ENCODE peak calls at places on chromosomes 6 and 20, in six cellular contexts. H, Z, D, N, S and F are unnamed samples. For H3K9me3, the result is how much of the 10 kb centered on the place peaks cover.

GRCh38 chr20:46979603-46980241 is 85.1 kb downstream of the EYA2 start:
- DNase-seq in H (no peak), Z (no peak), D (no peak), N (no peak), S (no peak), F (no peak)

GRCh38 chr6:135285165-135285564 is 104.1 kb downstream of the MYB start:
- DNase-seq in H (no peak), Z (no peak), D (no peak), N (no peak), S (no peak), F (no peak)

GRCh38 chr20:434661-435419 is 26.7 kb downstream of the RBCK1 start:
- DNase-seq in H (no peak), Z (no peak), D (no peak), N (no peak), S (no peak), F (no peak)

GRCh38 chr6:137171824-137172733 is 1.4 kb downstream of the IL22RA2 start:
- DNase-seq in H (no peak), Z (peak), D (no peak), N (no peak), S (no peak), F (no peak)

GRCh38 chr6:106509420-106510089 is 119.7 kb downstream of the RTN4IP1 start:
- DNase-seq in H (peak), Z (no peak), D (peak), N (no peak), S (no peak), F (no peak)

GRCh38 chr20:37741055-37741454 is 47.2 kb downstream of the CTNNBL1 start:
- DNase-seq in H (no peak), Z (no peak), D (no peak), N (no peak), S (no peak), F (no peak)

GRCh38 chr20:21373436-21373835 is 23.9 kb downstream of the NKX2-4 start:
- DNase-seq in H (no peak), Z (no peak), D (no peak), N (no peak), S (no peak), F (no peak)

GRCh38 chr6:156731436-156731835 is 45.7 kb upstream of the ARID1B start:
- DNase-seq in H (no peak), Z (no peak), D (no peak), N (no peak), S (no peak), F (peak)

GRCh38 chr6:54096811-54097210 is 14.4 kb upstream of the MLIP start:
- DNase-seq in H (no peak), Z (no peak), D (no peak), N (no peak), S (no peak), F (no peak)

GRCh38 chr6:112563368-112563767 is 216.2 kb downstream of the RFPL4B start:
- DNase-seq in H (no peak), Z (peak), D (peak), N (no peak), S (no peak), F (no peak)

GRCh38 chr6:113496157-113496556 is 361.0 kb upstream of the MARCKS start:
- DNase-seq in H (no peak), Z (no peak), D (no peak), N (peak), S (no peak), F (no peak)

GRCh38 chr20:63374532-63374931 is 13.4 kb upstream of the CHRNA4 start:
- DNase-seq in H (no peak), Z (no peak), D (no peak), N (no peak), S (no peak), F (no peak)

GRCh38 chr20:39773380-39774000 is 811.3 kb downstream of the DHX35 start:
- DNase-seq in H (no peak), Z (no peak), D (no peak), N (no peak), S (no peak), F (no peak)

GRCh38 chr20:46215913-46216707 is 92.2 kb downstream of the CDH22 start:
- DNase-seq in H (no peak), Z (peak), D (peak), N (peak), S (peak), F (peak)

GRCh38 chr20:55935448-55936221 is 69.7 kb downstream of the CBLN4 start:
- DNase-seq in H (no peak), Z (no peak), D (no peak), N (no peak), S (no peak), F (no peak)
- H3K9me3 ChIP-seq in H (under half), Z (under half), D (under half), N (under half), S (under half), F (under half)

DNA sequence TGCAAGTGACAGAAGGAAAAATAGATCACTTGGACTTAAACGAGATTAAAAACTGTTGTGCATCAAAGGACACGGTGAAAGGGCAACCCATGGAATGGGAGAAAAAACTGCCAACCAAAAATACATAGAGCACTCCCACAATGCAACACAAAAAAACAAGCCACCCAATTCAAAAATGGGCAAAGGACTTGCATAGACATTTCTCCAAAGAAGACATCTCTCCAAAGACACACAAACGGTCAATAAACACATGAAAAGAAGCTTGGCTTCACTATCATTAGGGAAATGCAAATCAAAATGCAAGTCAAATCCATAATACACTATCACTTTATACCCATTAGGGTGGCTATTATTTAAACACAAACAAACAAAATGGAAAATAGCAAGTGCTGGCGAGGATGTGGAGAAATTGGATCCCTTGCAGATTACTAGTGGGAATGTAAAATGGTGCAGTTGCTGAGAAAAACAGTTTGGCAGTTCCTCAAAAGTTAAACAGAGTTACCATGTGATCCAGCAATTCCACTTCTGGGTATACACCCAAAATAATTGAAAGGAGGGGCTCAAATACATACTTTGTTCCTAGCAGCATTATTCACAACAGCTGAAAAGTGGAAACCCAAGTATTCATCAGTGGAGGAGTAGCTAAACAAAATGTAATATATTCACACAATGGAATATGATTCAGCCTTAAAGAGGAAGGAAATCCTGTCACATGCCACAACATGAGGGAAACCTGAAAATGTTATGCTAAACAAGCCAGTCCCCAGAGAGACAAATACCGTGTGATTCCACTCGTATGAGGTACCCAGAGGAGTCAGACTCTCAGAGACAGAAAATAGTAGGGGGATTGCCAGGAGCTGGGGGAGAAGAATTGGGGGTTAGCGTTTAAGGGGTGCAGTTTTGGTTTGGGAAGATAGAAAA is 44.7 kb downstream of the PXDC1 start:
- DNase-seq in H (no peak), Z (no peak), D (no peak), N (no peak), S (no peak), F (no peak)
- H3K9me3 ChIP-seq in H (under half), Z (under half), D (under half), N (under half), S (under half), F (under half)

GRCh38 chr6:167529684-167530335 is 204.9 kb downstream of the TTLL2 start:
- DNase-seq in H (no peak), Z (no peak), D (no peak), N (no peak), S (no peak), F (no peak)
- H3K9me3 ChIP-seq in H (under half), Z (under half), D (under half), N (under half), S (under half), F (under half)

DNA sequence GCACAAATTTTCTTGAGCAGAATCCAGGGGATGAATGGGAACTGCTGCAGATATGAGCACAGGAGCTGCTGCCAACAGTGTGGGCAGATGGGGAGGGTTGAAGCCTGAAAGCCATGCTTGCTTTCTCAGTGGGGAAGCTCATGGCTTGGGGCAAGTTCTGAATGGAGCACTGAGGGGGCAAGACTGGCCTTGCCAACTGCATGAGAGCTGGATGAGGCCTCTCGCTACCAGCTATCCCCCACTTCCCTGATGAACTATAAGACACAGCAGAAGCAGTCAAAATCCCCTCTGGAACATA is 28.3 kb downstream of the TREM1 start:
- DNase-seq in H (no peak), Z (no peak), D (no peak), N (no peak), S (no peak), F (no peak)
- H3K9me3 ChIP-seq in H (under half), Z (under half), D (under half), N (under half), S (under half), F (under half)

GRCh38 chr6:170000071-170000843 is 248.8 kb downstream of the ERMARD start:
- DNase-seq in H (no peak), Z (no peak), D (no peak), N (no peak), S (no peak), F (no peak)
- H3K9me3 ChIP-seq in H (under half), Z (half or more), D (under half), N (under half), S (under half), F (under half)

GRCh38 chr20:22578221-22579118 is 5.9 kb downstream of the FOXA2 start:
- DNase-seq in H (no peak), Z (no peak), D (peak), N (no peak), S (no peak), F (no peak)
- H3K9me3 ChIP-seq in H (under half), Z (under half), D (under half), N (under half), S (under half), F (under half)

GRCh38 chr6:70524721-70525286 is 41.9 kb upstream of the SDHAF4 start:
- DNase-seq in H (no peak), Z (no peak), D (peak), N (no peak), S (no peak), F (no peak)
- H3K9me3 ChIP-seq in H (under half), Z (under half), D (under half), N (under half), S (under half), F (under half)

GRCh38 chr20:22404609-22405170 is 179.7 kb downstream of the FOXA2 start:
- DNase-seq in H (no peak), Z (no peak), D (no peak), N (no peak), S (no peak), F (no peak)

GRCh38 chr20:22402550-22402949 is 181.8 kb downstream of the FOXA2 start:
- DNase-seq in H (no peak), Z (no peak), D (no peak), N (no peak), S (no peak), F (no peak)

GRCh38 chr20:22403860-22404608 is 180.3 kb downstream of the FOXA2 start:
- DNase-seq in H (no peak), Z (no peak), D (peak), N (no peak), S (no peak), F (no peak)

GRCh38 chr20:22400440-22400839 is 183.9 kb downstream of the FOXA2 start:
- DNase-seq in H (no peak), Z (no peak), D (no peak), N (no peak), S (no peak), F (no peak)

GRCh38 chr20:22402990-22403859 is 181.1 kb downstream of the FOXA2 start:
- DNase-seq in H (no peak), Z (no peak), D (peak), N (no peak), S (no peak), F (no peak)
- H3K9me3 ChIP-seq in H (under half), Z (under half), D (under half), N (under half), S (under half), F (under half)

GRCh38 chr6:38387461-38387860 is 252.3 kb downstream of the BTBD9 start:
- DNase-seq in H (no peak), Z (no peak), D (no peak), N (no peak), S (no peak), F (no peak)
- H3K9me3 ChIP-seq in H (under half), Z (under half), D (under half), N (under half), S (under half), F (under half)

GRCh38 chr20:49288250-49288751 is 10.4 kb upstream of the ZNFX1 start:
- DNase-seq in H (no peak), Z (no peak), D (no peak), N (no peak), S (no peak), F (no peak)
- H3K9me3 ChIP-seq in H (under half), Z (half or more), D (under half), N (under half), S (under half), F (under half)